ENCODE peak calls at places on chromosomes 1 and 21, in eight cellular contexts. T, N, H, E, Q, K, I and Y are unnamed samples.

GRCh38 chr1:46747683-46748288 is 28.9 kb upstream of the EFCAB14 start:
- DNase-seq in H (no peak), K (no peak), N (no peak), E (peak), Q (peak), I (no peak), T (no peak), Y (peak)

GRCh38 chr1:229101011-229101410 is 169.9 kb upstream of the RAB4A start:
- DNase-seq in K (no peak), I (no peak), E (no peak), T (no peak), H (no peak), Q (no peak), N (no peak), Y (no peak)

GRCh38 chr1:160636076-160636475 is 10.8 kb downstream of the SLAMF1 start:
- DNase-seq in H (no peak), I (no peak), T (no peak), E (no peak), K (no peak), N (no peak), Q (no peak), Y (no peak)

GRCh38 chr1:150563340-150564038 is 14.3 kb downstream of the ADAMTSL4 start:
- DNase-seq in E (peak), K (no peak), T (peak), I (peak), N (peak), Q (no peak), H (no peak), Y (peak)

GRCh38 chr21:32298658-32299081 is at the start of gene MRAP:
- DNase-seq in I (no peak), T (no peak), Q (no peak), E (no peak), K (no peak), N (no peak), H (peak), Y (no peak)

GRCh38 chr1:108961752-108962486 is 1.4 kb downstream of the CLCC1 start:
- DNase-seq in Q (no peak), K (no peak), N (no peak), H (no peak), E (no peak), I (no peak), T (no peak), Y (no peak)

GRCh38 chr1:44030606-44031050 is 634 bp downstream of the SLC6A9 start:
- DNase-seq in T (no peak), E (peak), N (no peak), Q (no peak), K (peak), H (peak), I (peak), Y (peak)

GRCh38 chr1:229138066-229138465 is 132.8 kb upstream of the RAB4A start:
- DNase-seq in Q (no peak), H (no peak), T (no peak), E (peak), I (no peak), N (no peak), K (no peak), Y (no peak)

GRCh38 chr1:116486424-116486823 is 84.4 kb downstream of the CD58 start:
- DNase-seq in N (no peak), T (no peak), K (no peak), I (no peak), E (peak), Q (peak), H (no peak), Y (no peak)

GRCh38 chr1:147264158-147264768 is 21.8 kb downstream of the CHD1L start:
- DNase-seq in I (no peak), Q (peak), N (no peak), K (no peak), T (no peak), E (peak), H (no peak), Y (no peak)

GRCh38 chr1:167582064-167582463 is 28.5 kb upstream of the CREG1 start:
- DNase-seq in N (no peak), H (no peak), E (no peak), Q (no peak), T (no peak), I (no peak), K (no peak), Y (no peak)

GRCh38 chr1:29808141-29808995 is 572.0 kb downstream of the PTPRU start:
- DNase-seq in E (no peak), H (no peak), Q (no peak), N (no peak), I (no peak), K (no peak), T (no peak), Y (no peak)

GRCh38 chr1:226646026-226646869 is 92.8 kb downstream of the ITPKB start:
- DNase-seq in H (no peak), N (peak), E (no peak), Q (no peak), I (peak), T (peak), K (no peak), Y (no peak)

GRCh38 chr21:41678944-41679343 is 87.9 kb downstream of the RIPK4 start:
- DNase-seq in H (no peak), I (peak), Q (peak), K (peak), N (peak), T (peak), E (peak), Y (peak)

GRCh38 chr21:45580181-45580575 is 37.9 kb upstream of the SLC19A1 start:
- DNase-seq in E (no peak), N (no peak), Q (no peak), T (no peak), I (no peak), K (no peak), H (no peak), Y (no peak)

GRCh38 chr1:87224209-87224608 is 104.5 kb upstream of the LMO4 start:
- DNase-seq in I (no peak), H (no peak), E (peak), N (no peak), K (no peak), Q (peak), T (no peak), Y (no peak)

GRCh38 chr1:203768158-203768725 is 3.3 kb downstream of the LAX1 start:
- DNase-seq in N (no peak), Q (no peak), T (no peak), E (no peak), K (no peak), I (no peak), H (no peak), Y (no peak)

GRCh38 chr1:30748699-30749401 is 8.7 kb downstream of the LAPTM5 start:
- DNase-seq in I (no peak), K (no peak), E (no peak), H (no peak), Q (no peak), N (no peak), T (no peak), Y (no peak)

GRCh38 chr1:245485996-245486395 is 331.2 kb downstream of the KIF26B start:
- DNase-seq in Q (no peak), T (no peak), E (no peak), K (no peak), N (no peak), I (no peak), H (no peak), Y (no peak)

GRCh38 chr1:209720326-209720725 is 15.7 kb downstream of the HSD11B1 start:
- DNase-seq in I (no peak), K (no peak), T (no peak), H (no peak), E (peak), N (no peak), Q (no peak), Y (no peak)

GRCh38 chr1:6271554-6271953 is 10.7 kb upstream of the GPR153 start:
- DNase-seq in T (no peak), K (no peak), I (no peak), Q (no peak), H (no peak), N (no peak), E (no peak), Y (no peak)

GRCh38 chr21:25999935-26000582 is 170.5 kb downstream of the APP start:
- DNase-seq in I (no peak), N (no peak), K (peak), E (no peak), T (no peak), H (no peak), Q (no peak), Y (no peak)

GRCh38 chr1:20526267-20526666 is 18.3 kb upstream of the MUL1 start:
- DNase-seq in I (no peak), K (no peak), E (no peak), H (no peak), T (no peak), N (no peak), Q (no peak), Y (no peak)

GRCh38 chr1:168520052-168520751 is 23.6 kb downstream of the XCL2 start:
- DNase-seq in T (no peak), E (no peak), K (peak), N (no peak), Q (no peak), H (no peak), I (no peak), Y (no peak)

DNA sequence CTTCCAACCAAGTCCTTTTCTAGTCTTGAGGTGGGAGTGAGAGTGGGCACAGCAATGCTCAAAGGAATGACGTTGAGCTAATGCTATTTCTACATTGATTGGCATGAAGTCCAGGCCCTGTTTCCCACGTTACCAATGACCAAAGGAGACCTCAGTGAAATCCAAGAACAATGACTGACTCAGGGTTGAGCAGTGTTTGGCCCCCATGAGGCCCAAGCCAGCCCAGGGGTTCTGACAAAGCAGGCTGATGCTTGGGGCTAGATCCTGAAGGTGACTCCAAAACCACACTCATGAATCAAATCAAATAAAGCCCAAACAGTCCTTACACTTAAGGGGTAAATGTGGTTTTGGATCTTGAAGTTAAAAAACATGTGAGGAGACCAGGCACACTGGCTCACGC is 278.5 kb upstream of the GJB5 start:
- DNase-seq in Q (no peak), K (no peak), H (no peak), N (no peak), I (no peak), E (no peak), T (no peak), Y (no peak)
- TF ChIP-seq POLR2A in Q (no peak), K (no peak), H (no peak), N (no peak), I (no peak), E (no peak), T (no peak), Y (no peak)

GRCh38 chr1:101236546-101237228 is at the start of gene S1PR1:
- DNase-seq in Q (peak), E (peak), I (peak), K (peak), H (peak), T (peak), N (peak), Y (peak)
- TF ChIP-seq POLR2A in Q (no peak), E (no peak), I (no peak), K (no peak), H (peak), T (no peak), N (no peak), Y (no peak)

GRCh38 chr1:202760589-202760988 is 47.6 kb downstream of the KDM5B start:
- DNase-seq in K (no peak), T (no peak), Q (no peak), I (no peak), E (peak), N (no peak), H (no peak), Y (no peak)

GRCh38 chr1:202765726-202766125 is 42.5 kb downstream of the KDM5B start:
- DNase-seq in T (no peak), H (no peak), I (no peak), Q (no peak), N (no peak), E (peak), K (no peak), Y (no peak)

DNA sequence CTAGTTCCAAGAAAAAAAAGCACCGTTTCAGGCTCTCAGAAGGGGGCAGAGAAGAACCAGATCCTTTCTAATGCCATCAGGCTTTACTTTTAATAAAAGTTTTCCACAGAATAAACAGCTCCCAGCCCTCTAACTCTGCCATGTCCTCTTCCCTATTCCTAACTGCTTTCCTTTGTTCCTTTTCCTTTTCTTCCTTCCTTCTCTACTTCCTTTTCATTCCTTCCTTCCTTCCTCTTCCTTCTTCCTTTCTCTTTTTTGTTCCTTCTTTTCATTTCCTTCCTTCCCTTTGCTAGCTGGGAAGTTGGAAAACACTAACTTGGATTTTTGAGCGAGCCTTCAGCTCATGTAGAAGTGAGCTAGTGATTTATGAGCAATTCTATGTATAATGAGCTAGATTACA is 46.2 kb downstream of the KDM5B start:
- DNase-seq in T (no peak), H (no peak), K (no peak), N (no peak), E (no peak), Q (no peak), I (no peak), Y (no peak)
- TF ChIP-seq POLR2A in T (no peak), H (no peak), K (no peak), N (no peak), E (no peak), Q (no peak), I (no peak), Y (no peak)

GRCh38 chr1:99397029-99397428 is 132.7 kb downstream of the PLPPR4 start:
- DNase-seq in K (no peak), Q (no peak), E (peak), N (no peak), T (no peak), I (no peak), H (no peak), Y (no peak)
- TF ChIP-seq POLR2A in K (no peak), Q (no peak), E (no peak), N (no peak), T (no peak), I (no peak), H (no peak), Y (no peak)